ENCODE peak calls at places on chromosomes 2 and 18, in nine cellular contexts. U is heart left ventricle, J is GM12878, T is H1, M is sigmoid colon, R is GM12891, H is A549, G is thyroid gland, N is body of pancreas. S is an unnamed sample.

GRCh38 chr2:584863-585823 is 92.1 kb downstream of the TMEM18 start:
- DNase-seq in U (no peak), R (peak), H (no peak), M (no peak), G (no peak), T (peak), J (no peak), N (no peak), S (no peak)

GRCh38 chr2:191298306-191298705 is 53.1 kb downstream of the MYO1B start:
- DNase-seq in G (no peak), N (no peak), H (no peak), T (no peak), J (no peak), R (no peak), U (no peak), M (no peak), S (no peak)

GRCh38 chr2:25539141-25539540 is 134.2 kb downstream of the DTNB start:
- DNase-seq in H (no peak), N (no peak), R (no peak), G (no peak), J (no peak), M (no peak), U (no peak), T (no peak), S (no peak)

GRCh38 chr2:71611247-71611646 is 157.9 kb downstream of the DYSF start:
- DNase-seq in N (no peak), J (no peak), G (no peak), H (no peak), T (peak), M (peak), R (no peak), U (no peak), S (no peak)

GRCh38 chr2:240426797-240427721 is 8.4 kb upstream of the GPC1 start:
- DNase-seq in T (no peak), U (peak), J (no peak), G (no peak), N (peak), R (no peak), M (peak), H (no peak), S (peak)

GRCh38 chr2:174753038-174753633 is 11.1 kb downstream of the CHRNA1 start:
- DNase-seq in R (no peak), T (no peak), U (no peak), G (no peak), H (no peak), M (no peak), N (no peak), J (peak), S (no peak)

GRCh38 chr2:105801961-105802360 is 57.2 kb downstream of the NCK2 start:
- DNase-seq in T (no peak), J (no peak), M (no peak), U (no peak), N (no peak), G (no peak), H (no peak), R (no peak), S (no peak)

GRCh38 chr2:218883491-218884490 is 3.1 kb downstream of the WNT10A start:
- DNase-seq in R (peak), H (no peak), G (peak), N (no peak), J (no peak), U (no peak), T (peak), M (no peak), S (no peak)

GRCh38 chr2:13504808-13505207 is 788.1 kb downstream of the TRIB2 start:
- DNase-seq in M (no peak), N (no peak), G (no peak), U (no peak), J (no peak), R (no peak), T (no peak), H (no peak), S (no peak)

GRCh38 chr2:128442053-128442751 is 123.5 kb upstream of the HS6ST1 start:
- DNase-seq in J (no peak), M (peak), H (no peak), T (peak), N (peak), U (no peak), G (no peak), R (no peak), S (peak)

GRCh38 chr2:6721395-6721794 is 144.3 kb downstream of the CMPK2 start:
- DNase-seq in M (no peak), G (no peak), T (no peak), U (no peak), J (no peak), H (no peak), N (no peak), R (no peak), S (no peak)

GRCh38 chr2:32699151-32699550 is 71.3 kb downstream of the TTC27 start:
- DNase-seq in M (no peak), U (no peak), J (no peak), N (no peak), R (no peak), T (no peak), H (no peak), G (no peak), S (no peak)

GRCh38 chr2:11891591-11891990 is 145.2 kb downstream of the LPIN1 start:
- DNase-seq in J (no peak), U (no peak), N (no peak), G (no peak), R (no peak), T (no peak), M (no peak), H (no peak), S (no peak)

GRCh38 chr18:10169064-10169562 is 255.3 kb downstream of the VAPA start:
- DNase-seq in M (no peak), R (no peak), U (no peak), J (no peak), T (no peak), G (peak), H (no peak), N (no peak), S (no peak)

GRCh38 chr2:112910865-112911264 is at the start of gene IL37:
- DNase-seq in N (no peak), G (no peak), U (no peak), H (no peak), R (no peak), J (no peak), M (no peak), T (no peak), S (no peak)

GRCh38 chr2:74576830-74577229 is 22.3 kb downstream of the DOK1 start:
- DNase-seq in T (no peak), M (peak), N (peak), J (no peak), U (no peak), H (no peak), G (no peak), R (no peak), S (no peak)

GRCh38 chr2:144553379-144553778 is 33.5 kb upstream of the ZEB2 start:
- DNase-seq in G (no peak), U (no peak), H (no peak), R (no peak), M (no peak), J (no peak), N (no peak), T (no peak), S (no peak)

GRCh38 chr2:167697961-167698360 is 549.4 kb downstream of the STK39 start:
- DNase-seq in M (no peak), R (no peak), U (no peak), T (no peak), N (no peak), G (no peak), H (no peak), J (no peak), S (no peak)

GRCh38 chr2:188973650-188974049 is 523 bp upstream of the COL3A1 start:
- DNase-seq in N (no peak), R (no peak), M (no peak), U (no peak), T (no peak), J (no peak), H (no peak), G (no peak), S (no peak)

GRCh38 chr2:188971316-188971930 is 2.8 kb upstream of the COL3A1 start:
- DNase-seq in H (no peak), U (no peak), N (no peak), G (no peak), J (no peak), M (no peak), R (no peak), T (no peak), S (no peak)

GRCh38 chr2:188976545-188977268 is 2.5 kb downstream of the COL3A1 start:
- DNase-seq in J (no peak), M (no peak), H (no peak), T (no peak), R (no peak), U (no peak), N (no peak), G (no peak), S (no peak)

GRCh38 chr2:188975497-188976102 is 1.4 kb downstream of the COL3A1 start:
- DNase-seq in H (no peak), N (peak), J (no peak), U (peak), G (no peak), T (no peak), R (no peak), M (peak), S (no peak)

GRCh38 chr2:188974184-188974583 is at the start of gene COL3A1:
- DNase-seq in G (peak), M (peak), U (peak), R (no peak), T (no peak), N (no peak), H (no peak), J (no peak), S (no peak)
- TF ChIP-seq POLR2A in G (no peak), M (peak), U (no peak), R (no peak), T (no peak), N (no peak), H (no peak), J (no peak), S (no peak)

GRCh38 chr2:63840785-63841253 is 877 bp upstream of the UGP2 start:
- DNase-seq in R (peak), U (peak), N (peak), H (peak), T (peak), J (peak), M (peak), G (peak), S (peak)
- TF ChIP-seq POLR2A in R (peak), U (peak), N (peak), H (peak), T (peak), J (peak), M (peak), G (peak), S (peak)

DNA sequence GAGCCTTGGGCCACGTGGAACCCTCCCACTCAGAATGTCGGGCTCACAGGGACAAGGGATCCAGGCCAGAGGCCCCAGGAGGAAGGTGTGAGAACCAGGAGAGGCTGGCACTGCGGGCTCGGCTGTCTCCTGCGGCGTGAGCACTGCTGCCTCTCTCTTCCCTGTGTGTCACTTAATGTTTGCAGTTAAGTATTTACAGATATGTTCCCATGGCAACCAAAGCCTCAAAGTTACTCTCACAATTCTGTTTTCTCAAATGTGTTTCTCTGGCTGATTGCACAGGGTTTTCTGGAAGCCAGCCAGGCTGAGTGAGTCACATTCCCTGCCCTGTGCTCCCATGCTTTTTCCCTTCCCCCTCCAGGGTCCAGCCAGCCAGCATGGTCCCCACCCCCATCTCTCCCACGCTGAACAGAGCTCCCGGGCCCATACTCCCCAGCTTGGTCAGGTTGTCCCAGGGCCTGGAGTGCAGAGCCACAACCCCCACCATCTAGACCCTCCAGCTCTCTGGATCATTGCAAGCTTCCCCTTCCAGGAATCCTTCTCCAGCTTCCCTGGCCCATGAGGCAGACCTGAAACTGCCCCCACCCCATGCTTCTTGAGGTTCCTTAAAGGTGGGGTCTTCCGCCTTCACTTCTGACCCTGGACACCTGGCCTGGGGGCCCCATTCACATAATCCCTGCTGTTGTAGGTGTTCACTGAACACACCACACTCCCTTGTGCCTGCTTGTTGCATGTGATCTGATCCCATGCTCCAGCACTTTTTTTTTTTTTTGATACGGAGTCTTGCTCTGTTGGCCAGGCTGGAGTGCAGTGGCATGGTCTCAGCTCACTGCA is 265.9 kb downstream of the CELF4 start:
- DNase-seq in R (no peak), N (peak), H (peak), U (peak), M (peak), J (peak), T (no peak), G (peak), S (peak)
- TF ChIP-seq POLR2A in R (no peak), N (no peak), H (no peak), U (no peak), M (no peak), J (no peak), T (no peak), G (no peak), S (no peak)

DNA sequence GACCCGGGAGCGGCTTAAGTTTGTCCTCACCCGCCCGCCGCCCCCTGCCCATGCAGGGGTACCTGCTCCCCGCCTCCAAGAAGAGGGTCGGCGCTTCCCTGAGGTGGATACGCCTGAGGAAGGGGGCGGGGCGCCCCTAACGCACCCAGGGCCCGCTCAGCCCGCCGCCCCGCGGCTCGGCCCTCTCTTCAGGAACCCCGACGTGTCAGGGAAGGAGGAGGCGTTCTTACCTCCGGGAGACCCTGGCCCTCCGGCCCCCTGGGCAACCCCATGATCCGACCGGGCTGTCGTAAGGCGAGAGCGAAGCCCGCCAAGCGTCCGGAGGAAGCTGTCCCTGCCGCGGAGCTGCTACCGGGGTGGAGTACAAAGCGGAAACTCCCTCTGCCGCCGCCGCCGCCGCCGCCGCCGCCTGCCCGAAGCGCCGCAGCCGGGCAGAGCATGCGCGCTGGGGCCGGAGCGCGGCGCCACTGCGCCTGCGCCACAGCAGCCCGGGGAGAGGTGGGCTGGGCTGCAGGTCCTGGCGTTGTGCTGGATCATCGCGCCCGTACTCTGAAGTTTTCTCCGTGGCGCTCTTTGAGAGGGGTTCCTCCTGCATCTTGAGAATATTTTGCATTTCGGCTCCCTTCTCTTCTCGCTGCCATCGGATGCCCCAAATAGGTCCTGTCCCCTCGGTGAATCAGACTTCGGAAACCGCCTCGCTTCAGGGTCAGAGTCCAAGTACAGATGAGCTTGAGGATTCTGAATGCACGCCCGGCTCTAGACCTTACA is at the start of gene CCDC93:
- DNase-seq in R (peak), G (peak), H (peak), M (peak), T (peak), J (peak), N (peak), U (peak), S (peak)
- TF ChIP-seq POLR2A in R (peak), G (no peak), H (peak), M (peak), T (no peak), J (peak), N (peak), U (peak), S (peak)

DNA sequence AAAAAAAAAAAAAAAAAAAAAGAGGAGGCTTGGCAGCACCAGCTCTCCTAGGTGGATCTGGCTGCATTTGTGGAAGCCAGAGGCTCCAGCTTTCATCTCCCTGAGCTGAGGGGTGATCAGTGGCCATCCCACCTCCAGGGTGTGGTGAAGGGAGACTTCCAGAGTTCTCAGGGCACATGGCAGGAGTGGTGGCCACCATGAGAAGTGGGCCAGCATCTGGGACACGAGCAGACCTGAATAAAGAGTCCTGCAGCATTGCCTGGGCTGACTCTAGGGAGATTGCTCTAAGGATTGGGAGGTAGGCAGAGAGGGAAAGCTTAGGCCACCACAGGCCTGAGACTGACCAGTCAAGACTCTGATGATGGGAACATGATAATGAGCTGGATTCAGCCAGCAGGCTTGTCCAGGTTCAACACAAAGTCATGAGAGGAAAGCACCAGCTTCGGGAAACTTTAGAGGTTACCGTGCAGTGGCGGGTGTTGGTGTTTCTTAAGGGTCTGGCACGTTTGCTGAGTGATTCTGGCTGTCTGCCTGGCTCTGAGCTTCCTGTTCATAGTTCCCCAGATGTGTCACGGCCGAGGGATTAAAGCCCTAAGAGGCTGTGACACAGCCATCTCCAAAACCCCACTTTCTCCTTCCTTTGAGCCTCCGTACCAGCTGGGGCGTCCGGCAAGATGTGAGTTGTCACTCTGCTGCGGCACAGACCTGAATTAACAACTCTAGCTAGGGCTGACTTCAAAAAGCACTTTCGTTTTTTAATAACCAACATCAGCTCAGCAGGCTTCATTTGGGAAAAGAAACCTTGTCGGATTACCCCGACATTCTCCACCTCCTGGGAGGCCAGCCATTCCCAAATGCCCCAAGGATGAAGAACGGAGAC is 38.3 kb upstream of the IL1R1 start:
- DNase-seq in M (peak), U (peak), G (peak), J (peak), N (peak), T (no peak), R (no peak), H (no peak), S (peak)
- TF ChIP-seq POLR2A in M (no peak), U (no peak), G (no peak), J (no peak), N (no peak), T (no peak), R (no peak), H (no peak), S (no peak)

DNA sequence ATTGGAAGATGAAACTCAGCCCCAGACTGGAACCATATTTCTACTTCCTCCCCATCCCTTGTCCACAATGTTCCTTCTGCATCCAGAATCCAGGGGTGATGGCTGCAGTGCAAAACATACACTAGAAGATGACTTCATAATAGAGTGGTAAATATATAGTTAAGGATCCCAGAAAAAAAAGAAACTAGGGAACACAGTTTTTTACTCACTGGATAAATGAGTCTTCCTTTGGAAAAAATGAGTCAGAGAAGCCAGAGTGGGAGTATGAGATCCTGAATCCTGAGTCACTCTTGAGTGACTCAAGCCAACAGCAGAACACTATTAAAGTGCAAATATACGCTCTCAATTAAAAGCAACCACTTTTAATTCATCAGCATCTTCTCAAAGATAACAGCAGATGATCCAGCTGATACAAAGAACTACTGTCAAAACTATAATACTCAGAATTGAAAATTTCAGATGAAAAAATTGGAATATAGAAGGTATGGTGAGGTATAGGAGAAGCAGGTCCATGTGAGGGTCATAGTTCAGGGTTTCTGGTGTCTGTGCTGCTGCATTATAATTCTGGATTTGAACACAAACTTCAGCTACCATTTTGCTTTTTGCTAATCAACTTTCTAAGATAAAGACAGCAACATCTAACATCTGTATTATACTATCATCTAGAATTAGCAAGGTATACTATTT is 987.2 kb upstream of the CDH2 start:
- DNase-seq in N (no peak), U (no peak), G (no peak), J (no peak), R (no peak), H (peak), T (no peak), M (no peak), S (peak)
- TF ChIP-seq POLR2A in N (no peak), U (no peak), G (no peak), J (no peak), R (no peak), H (no peak), T (no peak), M (no peak), S (no peak)

S was measured in adrenal gland.